ENCODE peak calls at places on chromosomes 4 and X, in five cellular contexts. One of them, this sample, is unnamed.

GRCh38 chrX:119004920-119005524 is 30.6 kb downstream of the LONRF3 start:
- DNase-seq in hepatic stellate cell: peak
- DNase-seq in tibial artery: peak
- DNase-seq in T-helper 9 cell: peak
- DNase-seq in stimulated activated CD8-positive, alpha-beta memory T cell treated with anti-CD3 and anti-CD28 coated beads, Interleukin-4, amount 100 ng/mL, for 4 hours: peak
- DNase-seq in this sample: no peak

GRCh38 chr4:139535228-139535851 is 20.7 kb downstream of the SETD7 start:
- DNase-seq in hepatic stellate cell: no peak
- DNase-seq in tibial artery: no peak
- DNase-seq in T-helper 9 cell: no peak
- DNase-seq in stimulated activated CD8-positive, alpha-beta memory T cell treated with anti-CD3 and anti-CD28 coated beads, Interleukin-4, amount 100 ng/mL, for 4 hours: no peak
- DNase-seq in this sample: no peak

GRCh38 chr4:102537280-102537679 is 36.1 kb downstream of the NFKB1 start:
- DNase-seq in hepatic stellate cell: no peak
- DNase-seq in tibial artery: no peak
- DNase-seq in T-helper 9 cell: no peak
- DNase-seq in stimulated activated CD8-positive, alpha-beta memory T cell treated with anti-CD3 and anti-CD28 coated beads, Interleukin-4, amount 100 ng/mL, for 4 hours: no peak
- DNase-seq in this sample: no peak

GRCh38 chrX:111823068-111823467 is 52.9 kb upstream of the TRPC5OS start:
- DNase-seq in hepatic stellate cell: peak
- DNase-seq in tibial artery: no peak
- DNase-seq in T-helper 9 cell: no peak
- DNase-seq in stimulated activated CD8-positive, alpha-beta memory T cell treated with anti-CD3 and anti-CD28 coated beads, Interleukin-4, amount 100 ng/mL, for 4 hours: no peak
- DNase-seq in this sample: no peak

GRCh38 chr4:17447675-17448298 is 64.1 kb downstream of the QDPR start:
- DNase-seq in hepatic stellate cell: peak
- DNase-seq in tibial artery: no peak
- DNase-seq in T-helper 9 cell: peak
- DNase-seq in stimulated activated CD8-positive, alpha-beta memory T cell treated with anti-CD3 and anti-CD28 coated beads, Interleukin-4, amount 100 ng/mL, for 4 hours: peak
- DNase-seq in this sample: peak

GRCh38 chr4:71275004-71275403 is 63.8 kb upstream of the SLC4A4 start:
- DNase-seq in hepatic stellate cell: no peak
- DNase-seq in tibial artery: no peak
- DNase-seq in T-helper 9 cell: no peak
- DNase-seq in stimulated activated CD8-positive, alpha-beta memory T cell treated with anti-CD3 and anti-CD28 coated beads, Interleukin-4, amount 100 ng/mL, for 4 hours: no peak
- DNase-seq in this sample: no peak

GRCh38 chr4:110681381-110681780 is 58.5 kb upstream of the PITX2 start:
- DNase-seq in hepatic stellate cell: no peak
- DNase-seq in tibial artery: no peak
- DNase-seq in T-helper 9 cell: no peak
- DNase-seq in stimulated activated CD8-positive, alpha-beta memory T cell treated with anti-CD3 and anti-CD28 coated beads, Interleukin-4, amount 100 ng/mL, for 4 hours: no peak
- DNase-seq in this sample: no peak

GRCh38 chrX:70592091-70592490 is 147.5 kb downstream of the DLG3 start:
- DNase-seq in hepatic stellate cell: no peak
- DNase-seq in tibial artery: no peak
- DNase-seq in T-helper 9 cell: no peak
- DNase-seq in stimulated activated CD8-positive, alpha-beta memory T cell treated with anti-CD3 and anti-CD28 coated beads, Interleukin-4, amount 100 ng/mL, for 4 hours: no peak
- DNase-seq in this sample: no peak

GRCh38 chr4:95232358-95233156 is 316.2 kb downstream of the UNC5C start:
- DNase-seq in hepatic stellate cell: no peak
- DNase-seq in tibial artery: no peak
- DNase-seq in T-helper 9 cell: no peak
- DNase-seq in stimulated activated CD8-positive, alpha-beta memory T cell treated with anti-CD3 and anti-CD28 coated beads, Interleukin-4, amount 100 ng/mL, for 4 hours: no peak
- DNase-seq in this sample: no peak

GRCh38 chr4:2615821-2616220 is 79.4 kb downstream of the FAM193A start:
- DNase-seq in hepatic stellate cell: no peak
- DNase-seq in tibial artery: no peak
- DNase-seq in T-helper 9 cell: no peak
- DNase-seq in stimulated activated CD8-positive, alpha-beta memory T cell treated with anti-CD3 and anti-CD28 coated beads, Interleukin-4, amount 100 ng/mL, for 4 hours: no peak
- DNase-seq in this sample: no peak

GRCh38 chrX:29254515-29254914 is 667.3 kb downstream of the IL1RAPL1 start:
- DNase-seq in hepatic stellate cell: no peak
- DNase-seq in tibial artery: no peak
- DNase-seq in T-helper 9 cell: no peak
- DNase-seq in stimulated activated CD8-positive, alpha-beta memory T cell treated with anti-CD3 and anti-CD28 coated beads, Interleukin-4, amount 100 ng/mL, for 4 hours: no peak
- DNase-seq in this sample: no peak

GRCh38 chr4:133150643-133151300 is 1.7 kb downstream of the PCDH10 start:
- DNase-seq in hepatic stellate cell: peak
- DNase-seq in tibial artery: peak
- DNase-seq in T-helper 9 cell: no peak
- DNase-seq in stimulated activated CD8-positive, alpha-beta memory T cell treated with anti-CD3 and anti-CD28 coated beads, Interleukin-4, amount 100 ng/mL, for 4 hours: no peak
- DNase-seq in this sample: no peak

GRCh38 chr4:163462556-163462955 is 11.0 kb downstream of the TKTL2 start:
- DNase-seq in hepatic stellate cell: no peak
- DNase-seq in tibial artery: no peak
- DNase-seq in T-helper 9 cell: no peak
- DNase-seq in stimulated activated CD8-positive, alpha-beta memory T cell treated with anti-CD3 and anti-CD28 coated beads, Interleukin-4, amount 100 ng/mL, for 4 hours: no peak
- DNase-seq in this sample: no peak

GRCh38 chr4:147492761-147493160 is 11.9 kb downstream of the EDNRA start:
- DNase-seq in hepatic stellate cell: no peak
- DNase-seq in tibial artery: peak
- DNase-seq in T-helper 9 cell: no peak
- DNase-seq in stimulated activated CD8-positive, alpha-beta memory T cell treated with anti-CD3 and anti-CD28 coated beads, Interleukin-4, amount 100 ng/mL, for 4 hours: no peak
- DNase-seq in this sample: no peak

GRCh38 chr4:10496200-10496599 is 39.0 kb upstream of the ZNF518B start:
- DNase-seq in hepatic stellate cell: no peak
- DNase-seq in tibial artery: no peak
- DNase-seq in T-helper 9 cell: no peak
- DNase-seq in stimulated activated CD8-positive, alpha-beta memory T cell treated with anti-CD3 and anti-CD28 coated beads, Interleukin-4, amount 100 ng/mL, for 4 hours: no peak
- DNase-seq in this sample: no peak

GRCh38 chr4:122152699-122153328 is 683 bp downstream of the BLTP1 start:
- DNase-seq in hepatic stellate cell: peak
- DNase-seq in tibial artery: peak
- DNase-seq in T-helper 9 cell: peak
- DNase-seq in stimulated activated CD8-positive, alpha-beta memory T cell treated with anti-CD3 and anti-CD28 coated beads, Interleukin-4, amount 100 ng/mL, for 4 hours: no peak
- DNase-seq in this sample: peak

GRCh38 chrX:118677318-118677717 is 50.1 kb upstream of the IL13RA1 start:
- DNase-seq in hepatic stellate cell: no peak
- DNase-seq in tibial artery: no peak
- DNase-seq in T-helper 9 cell: no peak
- DNase-seq in stimulated activated CD8-positive, alpha-beta memory T cell treated with anti-CD3 and anti-CD28 coated beads, Interleukin-4, amount 100 ng/mL, for 4 hours: no peak
- DNase-seq in this sample: no peak

GRCh38 chrX:154399527-154400368 is 1.6 kb downstream of the RPL10 start:
- DNase-seq in hepatic stellate cell: no peak
- DNase-seq in tibial artery: no peak
- DNase-seq in T-helper 9 cell: no peak
- DNase-seq in stimulated activated CD8-positive, alpha-beta memory T cell treated with anti-CD3 and anti-CD28 coated beads, Interleukin-4, amount 100 ng/mL, for 4 hours: no peak
- DNase-seq in this sample: no peak

GRCh38 chr4:1938027-1938426 is 66.8 kb downstream of the NSD2 start:
- DNase-seq in hepatic stellate cell: no peak
- DNase-seq in tibial artery: no peak
- DNase-seq in T-helper 9 cell: no peak
- DNase-seq in stimulated activated CD8-positive, alpha-beta memory T cell treated with anti-CD3 and anti-CD28 coated beads, Interleukin-4, amount 100 ng/mL, for 4 hours: no peak
- DNase-seq in this sample: no peak